ENCODE peak calls at places on chromosomes 5 and 9, in six cellular contexts. I, Q, G, E, V and F are unnamed samples.

GRCh38 chr5:136729901-136730355 is 364.6 kb upstream of the TRPC7 start:
- DNase-seq in Q (no peak), V (no peak), I (peak), G (peak), E (no peak), F (no peak)

GRCh38 chr5:177071671-177072385 is 14.9 kb upstream of the FGFR4 start:
- DNase-seq in Q (peak), E (peak), V (no peak), G (peak), I (peak), F (peak)

GRCh38 chr9:2267171-2267740 is 252.1 kb downstream of the SMARCA2 start:
- DNase-seq in I (no peak), E (no peak), Q (no peak), V (no peak), G (no peak), F (no peak)

GRCh38 chr9:120937127-120937526 is 10.5 kb upstream of the TRAF1 start:
- DNase-seq in G (no peak), V (no peak), Q (no peak), E (no peak), I (no peak), F (no peak)

GRCh38 chr5:152501294-152501693 is 96.2 kb upstream of the NMUR2 start:
- DNase-seq in E (no peak), Q (no peak), V (no peak), G (no peak), I (no peak), F (no peak)

GRCh38 chr5:55066278-55066677 is 36.2 kb upstream of the GZMA start:
- DNase-seq in I (no peak), Q (no peak), G (no peak), E (no peak), V (no peak), F (no peak)

GRCh38 chr9:37971107-37971459 is 67.2 kb upstream of the SLC25A51 start:
- DNase-seq in Q (no peak), V (no peak), G (peak), I (no peak), E (no peak), F (no peak)

GRCh38 chr9:95483431-95483830 is 33.3 kb downstream of the PTCH1 start:
- DNase-seq in Q (no peak), I (no peak), V (no peak), G (no peak), E (no peak), F (no peak)

GRCh38 chr9:127194881-127195713 is 69.5 kb upstream of the GARNL3 start:
- DNase-seq in Q (peak), G (peak), E (peak), I (peak), V (no peak), F (no peak)

GRCh38 chr5:115262405-115263247 is at the start of gene PGGT1B:
- DNase-seq in I (peak), V (peak), G (peak), E (peak), Q (peak), F (peak)

GRCh38 chr9:78905387-78905786 is 608.5 kb downstream of the PSAT1 start:
- DNase-seq in I (no peak), V (no peak), G (no peak), Q (no peak), E (no peak), F (no peak)

GRCh38 chr9:137127301-137128157 is 11.4 kb upstream of the GRIN1 start:
- DNase-seq in I (no peak), E (no peak), G (no peak), V (no peak), Q (no peak), F (no peak)

GRCh38 chr5:135930029-135930948 is 24.5 kb downstream of the LECT2 start:
- DNase-seq in G (no peak), I (no peak), E (peak), Q (peak), V (peak), F (peak)

GRCh38 chr9:106772523-106773290 is 90.3 kb upstream of the ZNF462 start:
- DNase-seq in E (no peak), I (peak), G (no peak), V (no peak), Q (no peak), F (no peak)

GRCh38 chr5:8580298-8580697 is 711.4 kb downstream of the MTRR start:
- DNase-seq in V (no peak), E (no peak), G (no peak), I (no peak), Q (no peak), F (no peak)

GRCh38 chr9:129069128-129069824 is 11.6 kb upstream of the DOLPP1 start:
- DNase-seq in Q (peak), I (no peak), V (no peak), G (no peak), E (no peak), F (no peak)

GRCh38 chr9:1071730-1072129 is 21.6 kb downstream of the DMRT2 start:
- DNase-seq in Q (no peak), I (no peak), V (no peak), E (no peak), G (no peak), F (no peak)

GRCh38 chr5:30768061-30768460 is 425.4 kb upstream of the CDH6 start:
- DNase-seq in Q (no peak), I (no peak), E (no peak), V (no peak), G (peak), F (no peak)

GRCh38 chr5:31617867-31618266 is 21.1 kb upstream of the PDZD2 start:
- DNase-seq in E (no peak), Q (no peak), V (no peak), I (no peak), G (no peak), F (no peak)

GRCh38 chr5:116438979-116439554 is 135.6 kb downstream of the SEMA6A start:
- DNase-seq in I (no peak), Q (no peak), E (no peak), V (no peak), G (no peak), F (no peak)

GRCh38 chr9:100287186-100287585 is 65.6 kb downstream of the TEX10 start:
- DNase-seq in V (no peak), I (no peak), Q (no peak), G (no peak), E (no peak), F (no peak)

GRCh38 chr5:101505891-101506570 is 602.9 kb upstream of the ST8SIA4 start:
- DNase-seq in G (no peak), Q (no peak), E (no peak), I (no peak), V (no peak), F (no peak)

GRCh38 chr5:164013077-164013670 is 507.8 kb downstream of the MAT2B start:
- DNase-seq in V (peak), E (peak), I (peak), Q (peak), G (peak), F (peak)

GRCh38 chr9:116493183-116493582 is 193.9 kb upstream of the TRIM32 start:
- DNase-seq in Q (peak), V (no peak), E (no peak), G (peak), I (no peak), F (no peak)

GRCh38 chr5:14399054-14399657 is 182.4 kb upstream of the OTULINL start:
- DNase-seq in I (peak), Q (peak), E (no peak), G (peak), V (no peak), F (no peak)

GRCh38 chr5:56388229-56389065 is 155.3 kb upstream of the ANKRD55 start:
- DNase-seq in I (no peak), V (no peak), G (no peak), Q (no peak), E (no peak), F (no peak)

GRCh38 chr5:124704594-124705284 is 41.7 kb downstream of the ZNF608 start:
- DNase-seq in V (no peak), E (no peak), Q (no peak), G (no peak), I (no peak), F (no peak)

GRCh38 chr5:124706041-124706440 is 40.4 kb downstream of the ZNF608 start:
- DNase-seq in Q (no peak), V (no peak), E (no peak), G (no peak), I (no peak), F (no peak)

GRCh38 chr5:124706729-124707361 is 39.6 kb downstream of the ZNF608 start:
- DNase-seq in I (peak), V (no peak), G (peak), E (no peak), Q (peak), F (no peak)

GRCh38 chr5:124705577-124705976 is 40.9 kb downstream of the ZNF608 start:
- DNase-seq in Q (no peak), I (no peak), V (no peak), G (no peak), E (no peak), F (no peak)

DNA sequence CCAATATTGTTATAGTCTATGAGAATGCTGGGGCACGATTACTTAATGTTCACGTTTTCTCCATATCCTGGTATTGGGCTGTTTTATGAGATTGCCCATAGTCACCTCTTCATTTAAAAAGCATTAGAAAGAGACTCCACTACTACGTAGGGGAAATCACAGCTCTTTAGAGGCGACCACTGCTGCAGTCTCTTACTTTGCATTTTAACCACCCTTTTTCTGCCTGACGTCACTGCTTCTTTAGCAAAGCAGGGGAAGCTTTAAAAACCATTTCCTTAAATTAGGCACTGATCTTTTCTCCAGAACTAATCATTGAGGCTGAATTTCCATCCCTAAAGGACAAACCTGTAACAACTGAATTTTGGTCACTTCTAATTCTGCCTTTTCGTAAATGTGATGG is 38.9 kb downstream of the ZNF608 start:
- DNase-seq in I (no peak), Q (peak), E (no peak), V (no peak), G (no peak), F (no peak)
- H2BK15ac ChIP-seq in I (no peak), Q (no peak), E (no peak), V (no peak), G (peak), F (no peak)

GRCh38 chr5:93209476-93209875 is 371.5 kb downstream of the NR2F1-AS1 start:
- DNase-seq in V (no peak), Q (no peak), I (no peak), E (no peak), G (no peak), F (no peak)
- H2BK15ac ChIP-seq in V (no peak), Q (no peak), I (peak), E (no peak), G (peak), F (no peak)

GRCh38 chr9:98975838-98976237 is 32.1 kb downstream of the COL15A1 start:
- DNase-seq in V (no peak), E (no peak), I (no peak), Q (no peak), G (no peak), F (no peak)

GRCh38 chr9:98978231-98978681 is 34.5 kb downstream of the COL15A1 start:
- DNase-seq in Q (no peak), G (no peak), V (no peak), E (no peak), I (peak), F (peak)

GRCh38 chr9:98974994-98975712 is 31.4 kb downstream of the COL15A1 start:
- DNase-seq in I (peak), Q (peak), V (peak), E (peak), G (peak), F (peak)

GRCh38 chr9:98977813-98978212 is 34.1 kb downstream of the COL15A1 start:
- DNase-seq in Q (no peak), E (no peak), G (no peak), V (no peak), I (no peak), F (no peak)

GRCh38 chr9:98977246-98977681 is 33.6 kb downstream of the COL15A1 start:
- DNase-seq in Q (no peak), G (no peak), I (no peak), E (no peak), V (no peak), F (no peak)
- H2BK15ac ChIP-seq in Q (no peak), G (no peak), I (no peak), E (no peak), V (peak), F (peak)

DNA sequence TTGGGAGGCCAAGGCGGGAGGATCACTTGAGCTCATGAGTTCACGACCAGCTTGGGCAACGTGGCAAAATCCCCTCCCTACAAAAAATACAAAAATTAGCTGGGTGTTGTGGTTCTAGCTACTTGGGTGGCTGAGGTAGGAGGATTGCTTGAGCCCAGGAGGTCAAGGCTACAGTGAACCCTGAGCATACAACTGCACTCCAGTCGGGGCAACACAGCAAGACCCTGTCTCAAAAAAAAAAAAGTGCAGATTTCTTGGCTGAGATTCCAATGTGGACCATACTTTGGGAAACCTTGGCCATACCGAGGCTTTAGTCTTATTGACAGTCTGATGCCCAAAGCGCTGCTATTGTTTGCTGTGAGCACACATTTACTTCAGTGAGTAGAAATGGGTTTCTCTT is 113.6 kb upstream of the CLINT1 start:
- DNase-seq in E (no peak), Q (no peak), G (no peak), I (no peak), V (no peak), F (no peak)
- H2BK15ac ChIP-seq in E (no peak), Q (no peak), G (no peak), I (no peak), V (no peak), F (no peak)

GRCh38 chr5:79802404-79802803 is 112.8 kb downstream of the CMYA5 start:
- DNase-seq in Q (no peak), G (no peak), I (no peak), E (no peak), V (no peak), F (no peak)
- H2BK15ac ChIP-seq in Q (no peak), G (no peak), I (no peak), E (no peak), V (no peak), F (no peak)

DNA sequence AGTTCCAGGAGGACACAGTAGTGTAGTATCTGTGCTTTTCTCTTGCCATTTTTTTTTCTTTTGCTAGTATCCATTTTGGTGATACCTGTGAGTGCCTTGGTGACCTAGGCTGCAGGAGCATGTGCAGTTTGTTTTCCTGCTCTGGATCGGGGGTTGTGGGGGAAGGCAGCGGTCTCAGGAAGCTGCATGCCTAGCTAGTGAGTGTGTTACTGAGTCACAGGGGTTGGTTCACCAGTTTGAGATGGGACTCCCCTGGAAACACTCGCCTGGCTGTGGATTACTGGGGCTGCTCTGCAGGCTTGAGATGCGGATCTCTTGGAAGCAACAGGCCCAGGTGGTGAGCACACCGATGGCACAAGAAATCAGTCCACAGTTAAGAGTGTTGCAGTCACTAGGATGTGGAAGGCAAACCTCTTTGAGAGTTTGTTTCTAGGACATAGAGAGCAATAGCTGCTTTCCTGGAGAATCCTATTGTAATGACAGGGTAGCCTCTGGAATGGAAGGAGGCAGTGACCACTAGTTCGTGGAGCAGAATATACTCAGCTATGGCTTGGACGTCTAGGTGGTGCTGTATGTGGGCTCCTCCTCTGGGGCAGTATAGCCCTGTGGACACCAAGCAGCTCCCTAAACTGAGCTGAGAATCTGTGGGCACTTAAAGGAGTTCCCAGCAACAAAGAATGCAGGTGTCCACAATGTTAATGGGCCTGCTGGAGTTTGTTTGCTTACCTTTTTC is 20.0 kb upstream of the SPATA31E1 start:
- DNase-seq in Q (peak), E (no peak), I (peak), G (peak), V (no peak), F (no peak)
- H2BK15ac ChIP-seq in Q (no peak), E (no peak), I (no peak), G (peak), V (no peak), F (no peak)